ENCODE peak calls at places on chromosomes 2 and 18, in four cellular contexts. Q is H9, C is IMR-90, W is H1. M is an unnamed sample.

GRCh38 chr2:3204451-3204850 is 173.2 kb downstream of the EIPR1 start:
- DNase-seq in W (no peak), Q (no peak), C (no peak), M (no peak)

GRCh38 chr2:33068261-33068660 is 121.5 kb downstream of the LTBP1 start:
- DNase-seq in Q (no peak), C (peak; percentile 90), W (no peak), M (no peak)

GRCh38 chr2:74249406-74250122 is 51.1 kb downstream of the MTHFD2 start:
- DNase-seq in C (no peak), W (no peak), Q (no peak), M (no peak)

GRCh38 chr2:32772623-32773221 is 144.9 kb downstream of the TTC27 start:
- DNase-seq in Q (peak; percentile 32), W (peak; percentile 5), C (peak; percentile 76), M (peak; percentile 89)

GRCh38 chr2:150702791-150703190 is 215.3 kb upstream of the RND3 start:
- DNase-seq in C (no peak), Q (no peak), W (no peak), M (no peak)

GRCh38 chr2:187689372-187689771 is 135.1 kb upstream of the TFPI start:
- DNase-seq in C (peak; percentile 74), Q (no peak), W (no peak), M (no peak)

GRCh38 chr18:76518543-76519155 is 23.6 kb upstream of the ZNF516 start:
- DNase-seq in Q (peak; percentile 73), W (no peak), C (peak; percentile 31), M (peak; percentile 69)

GRCh38 chr2:26568076-26568890 is 72.9 kb downstream of the CIB4 start:
- DNase-seq in C (no peak), Q (no peak), W (no peak), M (no peak)

GRCh38 chr2:150474326-150475074 is 13.0 kb downstream of the RND3 start:
- DNase-seq in W (no peak), C (peak; percentile 54), Q (no peak), M (no peak)

GRCh38 chr2:71662665-71663394 is 209.5 kb downstream of the DYSF start:
- DNase-seq in C (no peak), W (no peak), Q (no peak), M (no peak)

GRCh38 chr2:132589060-132589765 is 80.8 kb downstream of the LYPD1 start:
- DNase-seq in C (no peak), Q (no peak), W (no peak), M (no peak)

GRCh38 chr2:167293172-167293781 is 405.0 kb downstream of the XIRP2 start:
- DNase-seq in Q (peak; percentile 38), C (peak; percentile 16), W (no peak), M (peak; percentile 43)

GRCh38 chr18:8050616-8051314 is 483.6 kb downstream of the PTPRM start:
- DNase-seq in C (no peak), Q (no peak), W (no peak), M (no peak)

DNA sequence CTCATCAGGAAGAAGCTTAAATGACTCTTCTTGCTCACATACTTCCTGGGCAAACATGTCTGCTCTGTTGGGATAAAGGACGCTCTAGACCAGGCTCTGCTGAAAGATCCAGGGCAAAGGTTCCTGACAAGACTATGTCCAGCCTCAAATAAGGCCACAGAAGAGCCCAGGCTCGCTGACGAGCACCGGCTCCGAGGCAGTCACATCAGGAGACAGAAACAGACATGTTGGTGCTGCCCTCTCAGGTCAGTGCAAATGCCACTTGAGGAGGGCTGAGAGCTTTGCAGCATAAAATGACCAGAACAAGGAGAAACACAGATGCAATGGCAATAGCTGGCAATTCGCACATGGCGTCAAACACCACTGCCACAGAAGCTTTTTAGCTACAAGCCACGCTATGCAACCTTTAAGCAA is 205.7 kb downstream of the TGIF1 start:
- DNase-seq in W (no peak), C (no peak), Q (no peak), M (no peak)
- H2BK15ac ChIP-seq in W (peak overlapping the region; percentile 51), C (peak overlapping the region; percentile 98), Q (no peak overlapping the region), M (peak overlapping the region; percentile 9)

GRCh38 chr2:141438536-141438935 is 692.3 kb downstream of the LRP1B start:
- DNase-seq in Q (no peak), C (no peak), W (no peak), M (no peak)
- H4K5ac ChIP-seq in Q (no peak overlapping the region), C (no peak overlapping the region), W (no peak overlapping the region), M (no peak overlapping the region)

GRCh38 chr2:112880081-112880531 is 30.9 kb upstream of the IL37 start:
- DNase-seq in W (no peak), C (peak; percentile 82), Q (no peak), M (no peak)
- H4K8ac ChIP-seq in W (no peak overlapping the region), C (peak overlapping the region; percentile 79), Q (no peak overlapping the region), M (no peak overlapping the region)

GRCh38 chr18:961644-962355 is 57.1 kb downstream of the ADCYAP1 start:
- DNase-seq in W (peak; percentile 33), C (peak; percentile 35), Q (peak; percentile 50), M (peak; percentile 43)
- H2BK15ac ChIP-seq in W (no peak overlapping the region), C (no peak overlapping the region), Q (no peak overlapping the region), M (no peak overlapping the region)

GRCh38 chr2:8767324-8767723 is 70.1 kb downstream of the KIDINS220 start:
- DNase-seq in W (no peak), C (no peak), Q (no peak), M (no peak)

GRCh38 chr2:8756230-8756629 is 74.4 kb downstream of the ID2 start:
- DNase-seq in Q (no peak), C (no peak), W (no peak), M (no peak)

DNA sequence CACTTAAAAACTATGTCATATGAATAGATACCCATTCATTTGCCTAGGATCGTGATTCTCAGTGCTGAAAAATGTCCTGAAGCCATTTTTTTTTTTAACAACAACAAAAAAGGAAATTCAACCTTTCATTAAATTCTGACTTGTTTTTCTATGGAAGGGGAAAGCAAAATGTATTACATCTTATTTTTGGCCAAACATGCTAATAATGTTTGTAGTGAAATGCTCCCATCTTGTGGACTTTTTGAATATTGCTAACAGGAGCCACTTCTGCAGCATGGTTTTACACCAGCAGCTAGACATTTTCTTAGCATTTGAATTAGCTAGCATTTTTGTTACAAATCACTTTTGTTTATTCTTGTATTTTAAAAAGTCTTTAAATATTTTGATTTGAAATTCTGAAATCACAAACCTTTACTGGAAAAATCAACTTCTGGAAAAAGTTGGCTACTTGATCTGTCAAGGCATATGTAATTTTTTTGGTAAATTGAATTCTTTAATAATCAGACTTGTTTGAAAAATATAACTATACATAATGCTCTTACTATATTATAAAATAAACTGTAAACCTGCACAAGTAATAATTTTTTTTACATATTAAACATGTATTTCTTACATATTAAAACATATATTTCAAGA is 75.8 kb downstream of the KIDINS220 start:
- DNase-seq in C (peak; percentile 60), W (no peak), Q (no peak), M (peak; percentile 40)
- H4K5ac ChIP-seq in C (no peak overlapping the region), W (no peak overlapping the region), Q (no peak overlapping the region), M (no peak overlapping the region)

DNA sequence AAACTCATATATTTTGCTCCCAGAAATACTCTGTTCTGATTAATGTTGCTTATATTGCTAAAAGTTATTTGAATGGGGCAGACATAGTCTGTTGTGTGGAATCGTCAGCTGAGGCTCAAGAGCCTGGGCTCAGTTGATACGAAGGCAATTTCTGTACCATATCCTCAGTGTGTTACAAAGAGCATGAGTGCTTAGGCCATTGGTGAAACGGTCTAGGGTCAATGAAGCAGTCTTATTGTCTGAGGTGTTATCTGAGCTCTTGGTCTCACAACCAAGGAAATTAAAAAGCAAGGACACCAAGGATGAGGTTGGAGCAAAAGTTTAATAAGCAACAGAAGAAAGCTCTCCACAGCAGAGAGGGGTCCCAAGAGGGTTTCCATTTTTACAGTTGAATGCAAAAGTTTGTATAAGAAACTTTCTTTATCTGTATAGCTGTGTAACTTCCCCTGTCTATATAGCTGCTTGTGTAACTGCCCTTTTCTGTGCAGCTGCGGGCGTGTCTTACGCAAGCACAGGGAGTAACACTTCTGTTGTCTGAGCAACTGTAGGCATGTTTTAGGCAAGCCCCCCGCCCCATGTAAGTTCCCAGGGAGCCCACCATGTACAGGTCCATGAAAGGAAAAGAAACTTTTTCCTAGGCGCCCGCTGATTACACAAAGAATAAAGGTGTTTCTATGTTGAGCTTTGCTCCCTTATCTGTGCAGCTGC is 40.6 kb upstream of the DSC1 start:
- DNase-seq in C (no peak), W (no peak), Q (no peak), M (no peak)
- H4K8ac ChIP-seq in C (no peak overlapping the region), W (peak overlapping the region; percentile 39), Q (no peak overlapping the region), M (no peak overlapping the region)

GRCh38 chr2:240643811-240644150 is 18.5 kb downstream of the GPR35 start:
- DNase-seq in W (no peak), Q (no peak), C (no peak), M (no peak)
- H2BK15ac ChIP-seq in W (no peak overlapping the region), Q (no peak overlapping the region), C (no peak overlapping the region), M (no peak overlapping the region)

GRCh38 chr2:12177995-12178760 is 431.7 kb downstream of the LPIN1 start:
- DNase-seq in W (no peak), C (no peak), Q (no peak), M (no peak)

GRCh38 chr2:12180046-12180445 is 433.6 kb downstream of the LPIN1 start:
- DNase-seq in C (no peak), Q (no peak), W (no peak), M (no peak)

GRCh38 chr2:12175323-12175722 is 428.9 kb downstream of the LPIN1 start:
- DNase-seq in Q (no peak), C (no peak), W (no peak), M (no peak)

GRCh38 chr2:12176621-12177020 is 430.2 kb downstream of the LPIN1 start:
- DNase-seq in W (no peak), Q (no peak), C (no peak), M (no peak)

DNA sequence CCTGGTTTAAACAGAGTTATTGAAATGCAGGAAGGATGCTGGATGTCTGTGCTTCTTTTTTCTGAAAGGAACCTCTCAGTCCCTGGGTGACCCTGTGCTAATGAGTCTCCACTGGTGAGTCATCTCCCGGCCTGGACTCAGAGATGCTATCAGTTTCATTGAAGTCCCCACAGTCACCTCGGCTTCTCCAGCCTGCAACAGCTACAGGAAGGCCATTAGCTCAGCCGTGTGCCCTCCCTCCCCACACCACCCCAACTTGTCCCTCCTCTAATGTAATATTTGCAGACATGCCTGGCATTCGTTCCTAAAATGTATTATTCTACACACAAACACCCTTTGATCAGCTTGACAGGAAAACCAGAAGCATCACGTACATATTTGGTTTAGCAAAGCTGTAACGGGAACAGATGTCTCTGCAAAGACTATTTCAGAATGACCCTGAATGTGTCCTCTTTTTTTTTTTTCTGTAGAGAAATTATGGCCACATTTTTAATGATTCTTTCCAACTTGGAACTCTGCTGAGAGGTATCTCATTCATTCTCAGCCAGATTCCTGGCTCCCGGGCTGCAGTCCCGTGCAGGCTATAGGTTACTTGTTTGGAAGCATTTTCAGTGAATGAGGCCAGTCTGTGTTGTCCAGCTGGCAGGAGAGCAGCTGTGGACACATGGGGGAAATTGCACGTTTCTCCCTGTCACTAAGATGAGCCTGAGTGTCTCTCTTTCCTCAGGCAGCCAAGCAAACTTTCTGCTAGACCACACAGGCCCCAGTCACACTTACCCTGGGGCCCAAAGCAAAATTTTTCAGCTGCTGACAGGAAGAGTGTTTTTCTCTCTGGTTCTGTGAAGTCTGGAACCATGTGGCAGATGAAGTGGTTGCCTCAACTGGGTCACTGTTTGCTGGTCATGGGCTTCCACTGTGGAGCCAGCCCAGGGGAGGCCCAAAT is 430.9 kb downstream of the LPIN1 start:
- DNase-seq in W (no peak), C (peak; percentile 76), Q (no peak), M (peak; percentile 91)
- H4K5ac ChIP-seq in W (no peak overlapping the region), C (no peak overlapping the region), Q (no peak overlapping the region), M (no peak overlapping the region)

GRCh38 chr2:219388845-219389156 is 1.1 kb upstream of the DNPEP start:
- DNase-seq in C (no peak), Q (no peak), W (no peak), M (no peak)
- H4K8ac ChIP-seq in C (peak overlapping the region; percentile 64), Q (no peak overlapping the region), W (no peak overlapping the region), M (no peak overlapping the region)

M was measured in mesendoderm.